ENCODE peak calls at places on chromosomes 2 and 18, in five cellular contexts. Q is neural progenitor cell, Z is RWPE1, M is hepatocyte, Y is dorsolateral prefrontal cortex. O is an unnamed sample.

GRCh38 chr18:63131106-63131943 is 188.2 kb downstream of the BCL2 start:
- DNase-seq in Q (peak), Z (peak), M (peak), Y (no peak), O (no peak)

GRCh38 chr2:239165206-239165831 is 235.5 kb downstream of the HDAC4 start:
- DNase-seq in Q (no peak), Z (no peak), M (no peak), Y (peak), O (no peak)

GRCh38 chr2:69584127-69584889 is 59.2 kb downstream of the AAK1 start:
- DNase-seq in Q (no peak), Z (no peak), M (no peak), Y (no peak), O (no peak)

GRCh38 chr2:164675698-164676097 is 54.4 kb upstream of the GRB14 start:
- DNase-seq in Q (no peak), Z (no peak), M (no peak), Y (no peak), O (no peak)

GRCh38 chr18:3510896-3511295 is 60.9 kb downstream of the TGIF1 start:
- DNase-seq in Q (no peak), Z (no peak), M (no peak), Y (no peak), O (no peak)

GRCh38 chr2:191150121-191150450 is 708 bp downstream of the STAT4 start:
- DNase-seq in Q (no peak), Z (no peak), M (peak), Y (no peak), O (no peak)

GRCh38 chr2:145501920-145502319 is 982.0 kb upstream of the ZEB2 start:
- DNase-seq in Q (no peak), Z (no peak), M (no peak), Y (no peak), O (no peak)

GRCh38 chr2:236661064-236661761 is 91.6 kb downstream of the ACKR3 start:
- DNase-seq in Q (peak), Z (peak), M (peak), Y (no peak), O (no peak)

GRCh38 chr2:195480121-195480520 is 176.9 kb upstream of the SLC39A10 start:
- DNase-seq in Q (no peak), Z (no peak), M (no peak), Y (no peak), O (no peak)

GRCh38 chr2:72031346-72032115 is 116.1 kb downstream of the CYP26B1 start:
- DNase-seq in Q (no peak), Z (no peak), M (no peak), Y (no peak), O (no peak)

GRCh38 chr2:196987298-196987653 is 60.8 kb upstream of the PGAP1 start:
- DNase-seq in Q (no peak), Z (no peak), M (no peak), Y (no peak), O (no peak)

GRCh38 chr2:112032615-112033457 is 22.2 kb upstream of the TMEM87B start:
- DNase-seq in Q (no peak), Z (peak), M (peak), Y (no peak), O (no peak)

GRCh38 chr18:3448845-3449701 is 899 bp upstream of the TGIF1 start:
- DNase-seq in Q (peak), Z (peak), M (peak), Y (no peak), O (peak)

GRCh38 chr18:9069482-9070059 is 32.9 kb upstream of the NDUFV2 start:
- DNase-seq in Q (no peak), Z (no peak), M (no peak), Y (no peak), O (no peak)

GRCh38 chr2:143128681-143129580 is at the start of gene ARHGAP15:
- DNase-seq in Q (no peak), Z (no peak), M (no peak), Y (no peak), O (no peak)

GRCh38 chr2:8580316-8581047 is 101.4 kb upstream of the ID2 start:
- DNase-seq in Q (no peak), Z (no peak), M (no peak), Y (no peak), O (no peak)

GRCh38 chr2:19124135-19124534 is 234.3 kb downstream of the OSR1 start:
- DNase-seq in Q (no peak), Z (peak), M (no peak), Y (no peak), O (no peak)

GRCh38 chr2:100124746-100125145 is 17.6 kb downstream of the AFF3 start:
- DNase-seq in Q (no peak), Z (peak), M (no peak), Y (no peak), O (no peak)

GRCh38 chr2:27162151-27163121 is 13.6 kb downstream of the TCF23 start:
- DNase-seq in Q (no peak), Z (no peak), M (no peak), Y (no peak), O (no peak)

GRCh38 chr18:3283253-3283863 is 21.4 kb downstream of the MYL12B start:
- DNase-seq in Q (no peak), Z (no peak), M (no peak), Y (no peak), O (no peak)

GRCh38 chr2:149860276-149860921 is 272.8 kb upstream of the MMADHC start:
- DNase-seq in Q (no peak), Z (no peak), M (no peak), Y (no peak), O (no peak)

GRCh38 chr2:113007250-113007649 is 2.0 kb downstream of the IL36A start:
- DNase-seq in Q (no peak), Z (no peak), M (no peak), Y (no peak), O (no peak)

GRCh38 chr2:238700122-238700457 is 147.8 kb upstream of the TWIST2 start:
- DNase-seq in Q (no peak), Z (no peak), M (peak), Y (no peak), O (no peak)

GRCh38 chr2:31886700-31887099 is 124.1 kb downstream of the MEMO1 start:
- DNase-seq in Q (peak), Z (no peak), M (peak), Y (no peak), O (no peak)

GRCh38 chr2:233982421-233983121 is 65.4 kb downstream of the TRPM8 start:
- DNase-seq in Q (no peak), Z (peak), M (no peak), Y (no peak), O (no peak)

GRCh38 chr18:41371718-41372117 is 583.3 kb upstream of the PIK3C3 start:
- DNase-seq in Q (no peak), Z (no peak), M (peak), Y (peak), O (no peak)

GRCh38 chr2:65465857-65466256 is 33.5 kb upstream of the SPRED2 start:
- DNase-seq in Q (no peak), Z (no peak), M (no peak), Y (no peak), O (no peak)

GRCh38 chr2:171214093-171214492 is 53.4 kb upstream of the TLK1 start:
- DNase-seq in Q (no peak), Z (no peak), M (no peak), Y (no peak), O (no peak)

GRCh38 chr2:123532999-123533398 is 492.1 kb upstream of the CNTNAP5 start:
- DNase-seq in Q (no peak), Z (no peak), M (no peak), Y (no peak), O (no peak)

GRCh38 chr18:79380816-79381806 is 14.6 kb upstream of the NFATC1 start:
- DNase-seq in Q (peak), Z (peak), M (peak), Y (no peak), O (peak)

GRCh38 chr2:240138275-240138984 is 2.0 kb downstream of the OTOS start:
- DNase-seq in Q (no peak), Z (no peak), M (no peak), Y (no peak), O (no peak)

GRCh38 chr2:113316085-113316484 is 37.4 kb upstream of the PAX8 start:
- DNase-seq in Q (no peak), Z (no peak), M (no peak), Y (no peak), O (no peak)

GRCh38 chr18:23810396-23810795 is 121.1 kb downstream of the LAMA3 start:
- DNase-seq in Q (no peak), Z (no peak), M (no peak), Y (no peak), O (no peak)

GRCh38 chr18:13247506-13247905 is 28.9 kb downstream of the LDLRAD4 start:
- DNase-seq in Q (no peak), Z (no peak), M (no peak), Y (peak), O (no peak)

GRCh38 chr2:232681527-232681926 is 15.6 kb upstream of the GIGYF2 start:
- DNase-seq in Q (no peak), Z (no peak), M (no peak), Y (no peak), O (no peak)

GRCh38 chr18:37304012-37304680 is 261.5 kb downstream of the CELF4 start:
- DNase-seq in Q (no peak), Z (no peak), M (no peak), Y (no peak), O (no peak)

GRCh38 chr18:37309861-37310260 is 255.7 kb downstream of the CELF4 start:
- DNase-seq in Q (no peak), Z (no peak), M (no peak), Y (no peak), O (no peak)

GRCh38 chr18:37305084-37305483 is 260.5 kb downstream of the CELF4 start:
- DNase-seq in Q (no peak), Z (no peak), M (no peak), Y (no peak), O (no peak)

GRCh38 chr18:37306420-37306819 is 259.2 kb downstream of the CELF4 start:
- DNase-seq in Q (no peak), Z (no peak), M (no peak), Y (no peak), O (no peak)

GRCh38 chr18:37309059-37309458 is 256.5 kb downstream of the CELF4 start:
- DNase-seq in Q (no peak), Z (no peak), M (no peak), Y (no peak), O (no peak)
- TF ChIP-seq CTCF in Q (no peak), Z (no peak), M (no peak), Y (no peak), O (no peak)

GRCh38 chr2:167844714-167845530 is 402.5 kb downstream of the STK39 start:
- DNase-seq in Q (peak), Z (no peak), M (peak), Y (no peak), O (no peak)
- TF ChIP-seq CTCF in Q (peak), Z (no peak), M (peak), Y (no peak), O (no peak)

GRCh38 chr2:169798397-169798717 is 314 bp upstream of the SSB start:
- DNase-seq in Q (no peak), Z (no peak), M (no peak), Y (no peak), O (no peak)
- TF ChIP-seq CTCF in Q (no peak), Z (no peak), M (no peak), Y (no peak), O (no peak)

GRCh38 chr2:127424598-127425379 is 6.6 kb downstream of the PROC start:
- DNase-seq in Q (no peak), Z (no peak), M (no peak), Y (no peak), O (no peak)
- TF ChIP-seq CTCF in Q (no peak), Z (no peak), M (no peak), Y (no peak), O (no peak)

O was measured in mesothelial cell of epicardium.